ENCODE peak calls at places on chromosomes 7 and 10, in eight cellular contexts. E is body of pancreas, P is A549, S is AG10803, K is HepG2, V is heart right ventricle, T is GM10248, L is left ventricle myocardium inferior. D is an unnamed sample.

GRCh38 chr7:95375591-95376294 is 20.4 kb downstream of the PON3 start:
- DNase-seq in E (no peak), P (no peak), S (no peak), K (no peak), V (no peak), T (no peak), L (no peak), D (no peak)

GRCh38 chr10:28459453-28460144 is 73.3 kb upstream of the WAC start:
- DNase-seq in E (no peak), P (no peak), S (no peak), K (no peak), V (no peak), T (no peak), L (no peak), D (no peak)

GRCh38 chr7:102914585-102914984 is 1.8 kb downstream of the LRRC17 start:
- DNase-seq in E (no peak), P (no peak), S (no peak), K (no peak), V (peak; percentile 77), T (no peak), L (peak; percentile 70), D (no peak)

GRCh38 chr10:1287493-1288480 is 231.6 kb downstream of the WDR37 start:
- DNase-seq in E (no peak), P (no peak), S (no peak), K (no peak), V (no peak), T (no peak), L (no peak), D (no peak)

GRCh38 chr7:100687261-100687660 is 6.8 kb downstream of the GIGYF1 start:
- DNase-seq in E (no peak), P (no peak), S (no peak), K (no peak), V (no peak), T (no peak), L (no peak), D (no peak)

GRCh38 chr10:116870949-116871348 is 21.6 kb downstream of the ENO4 start:
- DNase-seq in E (no peak), P (no peak), S (no peak), K (no peak), V (no peak), T (no peak), L (no peak), D (no peak)

GRCh38 chr7:26958834-26959233 is 94.4 kb upstream of the SKAP2 start:
- DNase-seq in E (no peak), P (peak; percentile 88), S (peak; percentile 54), K (peak; percentile 46), V (no peak), T (no peak), L (no peak), D (no peak)

GRCh38 chr10:29409241-29410051 is 120.6 kb downstream of the LYZL1 start:
- DNase-seq in E (peak; percentile 78), P (peak; percentile 79), S (peak; percentile 67), K (peak; percentile 47), V (peak; percentile 79), T (peak; percentile 67), L (peak; percentile 82), D (peak; percentile 81)

GRCh38 chr7:150408393-150409299 is 29.5 kb downstream of the ZNF775 start:
- DNase-seq in E (no peak), P (no peak), S (no peak), K (no peak), V (no peak), T (peak; percentile 62), L (no peak), D (no peak)

GRCh38 chr10:95363303-95363912 is 72.6 kb upstream of the PDLIM1 start:
- DNase-seq in E (peak; percentile 55), P (peak; percentile 70), S (peak; percentile 65), K (peak; percentile 71), V (peak; percentile 60), T (peak; percentile 71), L (no peak), D (peak; percentile 54)

GRCh38 chr10:132374612-132375011 is 22.4 kb upstream of the PWWP2B start:
- DNase-seq in E (no peak), P (no peak), S (no peak), K (no peak), V (no peak), T (no peak), L (no peak), D (no peak)

GRCh38 chr10:26737730-26738129 is 40.2 kb downstream of the PDSS1 start:
- DNase-seq in E (no peak), P (no peak), S (peak; percentile 33), K (no peak), V (no peak), T (peak; percentile 78), L (no peak), D (no peak)

GRCh38 chr10:86247588-86247987 is 119.0 kb downstream of the GRID1 start:
- DNase-seq in E (no peak), P (no peak), S (no peak), K (no peak), V (no peak), T (no peak), L (no peak), D (no peak)

GRCh38 chr10:75234683-75235374 is 928 bp downstream of the COMTD1 start:
- DNase-seq in E (no peak), P (no peak), S (no peak), K (no peak), V (no peak), T (no peak), L (no peak), D (no peak)

GRCh38 chr10:95300140-95300539 is 9.3 kb upstream of the PDLIM1 start:
- DNase-seq in E (no peak), P (no peak), S (no peak), K (no peak), V (no peak), T (no peak), L (no peak), D (no peak)

GRCh38 chr7:22302951-22303423 is 54.0 kb downstream of the RAPGEF5 start:
- DNase-seq in E (no peak), P (no peak), S (peak; percentile 77), K (no peak), V (no peak), T (no peak), L (no peak), D (no peak)

GRCh38 chr7:92461027-92462003 is 14.0 kb downstream of the GATAD1 start:
- DNase-seq in E (peak; percentile 23), P (peak; percentile 61), S (peak; percentile 31), K (peak; percentile 29), V (peak; percentile 5), T (peak; percentile 44), L (no peak), D (no peak)

GRCh38 chr10:76352300-76352699 is 920.9 kb downstream of the LRMDA start:
- DNase-seq in E (no peak), P (peak; percentile 62), S (peak; percentile 76), K (no peak), V (no peak), T (no peak), L (no peak), D (no peak)

GRCh38 chr7:149584009-149584408 is 86.4 kb upstream of the ZNF746 start:
- DNase-seq in E (no peak), P (no peak), S (no peak), K (no peak), V (no peak), T (no peak), L (no peak), D (no peak)

GRCh38 chr10:32650246-32650655 is 204.3 kb downstream of the CCDC7 start:
- DNase-seq in E (no peak), P (no peak), S (peak; percentile 36), K (no peak), V (no peak), T (no peak), L (no peak), D (no peak)

GRCh38 chr7:76383089-76383944 is 24.5 kb upstream of the YWHAG start:
- DNase-seq in E (no peak), P (peak; percentile 75), S (no peak), K (peak; percentile 64), V (no peak), T (no peak), L (no peak), D (no peak)
- TF ChIP-seq CTCF in E (no peak), P (no peak), S (no peak), K (peak; percentile 48), V (no peak), T (no peak), L (no peak), D (no peak)

GRCh38 chr10:21217748-21218367 is 307.6 kb downstream of the SKIDA1 start:
- DNase-seq in E (no peak), P (no peak), S (no peak), K (no peak), V (no peak), T (no peak), L (no peak), D (no peak)

GRCh38 chr10:21217107-21217506 is 308.4 kb downstream of the SKIDA1 start:
- DNase-seq in E (no peak), P (no peak), S (no peak), K (no peak), V (no peak), T (no peak), L (no peak), D (no peak)

GRCh38 chr10:21212912-21213311 is 312.6 kb downstream of the SKIDA1 start:
- DNase-seq in E (no peak), P (no peak), S (no peak), K (no peak), V (no peak), T (no peak), L (no peak), D (no peak)

GRCh38 chr10:21212275-21212674 is 313.2 kb downstream of the SKIDA1 start:
- DNase-seq in E (no peak), P (no peak), S (no peak), K (no peak), V (no peak), T (no peak), L (no peak), D (no peak)

DNA sequence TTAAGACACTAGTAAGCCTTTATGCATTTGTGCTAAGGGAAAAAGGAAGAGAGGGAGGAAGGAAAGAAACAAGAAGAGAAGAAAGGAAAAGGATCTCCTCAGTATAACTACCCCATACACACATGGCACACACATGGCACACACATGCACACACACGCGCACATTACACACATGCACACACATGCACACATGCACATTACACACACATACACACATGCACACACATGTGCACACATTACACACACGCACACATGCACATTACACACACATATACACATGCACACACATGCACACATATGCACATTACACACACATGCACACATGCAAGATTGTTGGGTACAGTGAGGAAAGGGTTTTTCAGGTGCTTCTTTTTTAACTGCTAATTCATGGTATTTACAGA is 311.2 kb downstream of the SKIDA1 start:
- DNase-seq in E (no peak), P (no peak), S (no peak), K (no peak), V (no peak), T (no peak), L (no peak), D (no peak)
- TF ChIP-seq CTCF in E (no peak), P (no peak), S (no peak), K (no peak), V (no peak), T (no peak), L (no peak), D (no peak)

GRCh38 chr10:71473671-71474599 is 77.2 kb downstream of the CDH23 start:
- DNase-seq in E (peak; percentile 29), P (no peak), S (no peak), K (no peak), V (no peak), T (no peak), L (peak; percentile 68), D (no peak)
- TF ChIP-seq CTCF in E (no peak), P (no peak), S (no peak), K (no peak), V (no peak), T (no peak), L (no peak), D (no peak)

GRCh38 chr7:44307301-44307900 is 18.0 kb downstream of the CAMK2B start:
- DNase-seq in E (no peak), P (peak; percentile 59), S (peak; percentile 62), K (peak; percentile 16), V (no peak), T (peak; percentile 52), L (no peak), D (peak; percentile 28)
- TF ChIP-seq CTCF in E (no peak), P (peak; percentile 30), S (peak; percentile 26), K (peak; percentile 46), V (no peak), T (peak; percentile 51), L (peak; percentile 51), D (no peak)

D was measured in lung.